ENCODE peak calls at places on chromosomes 1 and 21, in four cellular contexts. S is astrocyte, Q is fibroblast of pulmonary artery, U is foreskin keratinocyte. R is an unnamed sample.

GRCh38 chr1:230698130-230698529 is 15.8 kb downstream of the AGT start:
- DNase-seq in S (no peak), Q (no peak), U (no peak), R (no peak)

GRCh38 chr1:27993241-27993640 is 33.5 kb downstream of the XKR8 start:
- DNase-seq in S (no peak), Q (peak; percentile 66), U (no peak), R (no peak)

GRCh38 chr1:108082006-108082405 is 117.0 kb upstream of the VAV3 start:
- DNase-seq in S (no peak), Q (no peak), U (no peak), R (no peak)

GRCh38 chr1:20483833-20484525 is 2.0 kb downstream of the CAMK2N1 start:
- DNase-seq in S (peak; percentile 39), Q (peak; percentile 35), U (no peak), R (peak; percentile 48)

GRCh38 chr1:193479187-193479586 is 292.8 kb upstream of the B3GALT2 start:
- DNase-seq in S (no peak), Q (no peak), U (no peak), R (no peak)

GRCh38 chr21:46295996-46296752 is 10.0 kb downstream of the YBEY start:
- DNase-seq in S (no peak), Q (peak; percentile 86), U (no peak), R (peak; percentile 65)

GRCh38 chr1:51472349-51472748 is 46.7 kb downstream of the EPS15 start:
- DNase-seq in S (peak; percentile 38), Q (peak; percentile 42), U (no peak), R (peak; percentile 23)

GRCh38 chr21:33026878-33027400 is 1.2 kb downstream of the OLIG2 start:
- DNase-seq in S (peak; percentile 12), Q (no peak), U (no peak), R (peak; percentile 19)

GRCh38 chr1:55064071-55064581 is 24.8 kb downstream of the PCSK9 start:
- DNase-seq in S (peak; percentile 10), Q (peak; percentile 15), U (no peak), R (peak; percentile 23)

GRCh38 chr21:41662761-41663160 is 104.1 kb downstream of the RIPK4 start:
- DNase-seq in S (no peak), Q (no peak), U (no peak), R (no peak)

GRCh38 chr1:41917835-41918449 is 780 bp downstream of the HIVEP3 start:
- DNase-seq in S (peak; percentile 25), Q (peak; percentile 30), U (no peak), R (peak; percentile 49)

GRCh38 chr1:174871886-174872285 is 127.9 kb upstream of the CACYBP start:
- DNase-seq in S (peak; percentile 71), Q (no peak), U (no peak), R (no peak)

GRCh38 chr1:115073298-115074087 is 15.8 kb downstream of the TSPAN2 start:
- DNase-seq in S (no peak), Q (no peak), U (no peak), R (no peak)

GRCh38 chr1:151905070-151905442 is 4.3 kb downstream of the THEM4 start:
- DNase-seq in S (no peak), Q (peak; percentile 59), U (no peak), R (peak; percentile 51)

GRCh38 chr1:15885701-15886612 is 38.5 kb downstream of the SPEN start:
- DNase-seq in S (peak; percentile 78), Q (peak; percentile 99), U (peak; percentile 58), R (peak; percentile 92)

GRCh38 chr1:201418461-201418860 is 3.1 kb downstream of the TNNI1 start:
- DNase-seq in S (no peak), Q (no peak), U (no peak), R (no peak)

GRCh38 chr1:176878750-176879536 is 285.6 kb downstream of the ASTN1 start:
- DNase-seq in S (no peak), Q (no peak), U (no peak), R (no peak)

GRCh38 chr1:164783778-164784555 is 225.0 kb downstream of the PBX1 start:
- DNase-seq in S (no peak), Q (no peak), U (no peak), R (peak; percentile 73)

GRCh38 chr21:43343095-43343991 is 83.6 kb downstream of the SIK1 start:
- DNase-seq in S (no peak), Q (no peak), U (no peak), R (no peak)

GRCh38 chr1:77031101-77031662 is 163.9 kb downstream of the ST6GALNAC5 start:
- DNase-seq in S (peak; percentile 42), Q (peak; percentile 40), U (peak; percentile 46), R (peak; percentile 91)